ENCODE peak calls at places on chromosome 7, in six cellular contexts. L is PC-9; M is IMR-90; C is body of pancreas; F is GM23338; W is naive thymus-derived CD4-positive, alpha-beta T cell. V is an unnamed sample.

GRCh38 chr7:97078023-97078988 is 39.2 kb upstream of the SDHAF3 start:
- DNase-seq in W (no peak), C (no peak), L (no peak), M (no peak), F (no peak), V (no peak)

GRCh38 chr7:290554-291301 is 758 bp downstream of the FOXL3 start:
- DNase-seq in L (no peak), F (peak; percentile 42), M (no peak), C (no peak), W (no peak), V (no peak)

GRCh38 chr7:77831481-77831880 is 32.9 kb downstream of the PHTF2 start:
- DNase-seq in F (no peak), M (no peak), W (no peak), C (no peak), L (no peak), V (peak; percentile 17)

GRCh38 chr7:7761974-7762769 is 43.8 kb upstream of the RPA3 start:
- DNase-seq in M (peak; percentile 59), F (no peak), W (no peak), C (no peak), L (no peak), V (peak; percentile 58)

GRCh38 chr7:28867181-28867580 is 90.9 kb downstream of the TRIL start:
- DNase-seq in L (no peak), C (no peak), W (no peak), F (no peak), M (no peak), V (no peak)

GRCh38 chr7:45089314-45089891 is 634 bp upstream of the NACAD start:
- DNase-seq in C (peak; percentile 59), M (peak; percentile 48), F (peak; percentile 96), W (peak; percentile 67), L (peak; percentile 47), V (peak; percentile 57)

GRCh38 chr7:149690688-149691446 is 82.5 kb downstream of the ZNF467 start:
- DNase-seq in W (no peak), C (no peak), M (peak; percentile 71), F (peak; percentile 92), L (peak; percentile 80), V (no peak)

GRCh38 chr7:96495751-96496216 is 173.9 kb upstream of the SLC25A13 start:
- DNase-seq in M (no peak), C (no peak), W (peak; percentile 28), F (peak; percentile 5), L (no peak), V (no peak)

GRCh38 chr7:155963771-155964195 is 151.5 kb upstream of the SHH start:
- DNase-seq in W (no peak), C (no peak), F (no peak), L (no peak), M (no peak), V (no peak)

GRCh38 chr7:155860840-155861479 is 48.7 kb upstream of the SHH start:
- DNase-seq in W (peak; percentile 11), L (peak; percentile 61), M (peak; percentile 64), C (peak; percentile 62), F (no peak), V (no peak)

GRCh38 chr7:130383187-130383980 is 3.1 kb downstream of the CPA1 start:
- DNase-seq in C (peak; percentile 52), W (no peak), M (no peak), L (no peak), F (no peak), V (no peak)

GRCh38 chr7:88219781-88220747 is at the start of gene SRI:
- DNase-seq in M (peak; percentile 72), F (peak; percentile 88), L (peak; percentile 93), W (peak; percentile 94), C (peak; percentile 87), V (peak; percentile 95)

GRCh38 chr7:103076767-103077166 is 1.8 kb downstream of the ARMC10 start:
- DNase-seq in L (no peak), W (no peak), F (no peak), C (no peak), M (no peak), V (no peak)

GRCh38 chr7:157947504-157947903 is 610.7 kb downstream of the DNAJB6 start:
- DNase-seq in F (no peak), L (no peak), C (no peak), W (no peak), M (no peak), V (no peak)

GRCh38 chr7:44277391-44277790 is 48.0 kb downstream of the CAMK2B start:
- DNase-seq in W (no peak), C (peak; percentile 3), F (no peak), L (no peak), M (no peak), V (no peak)

GRCh38 chr7:121452400-121452799 is 56.3 kb upstream of the FAM3C start:
- DNase-seq in C (no peak), M (no peak), W (no peak), F (no peak), L (no peak), V (no peak)

GRCh38 chr7:33933611-33934281 is 28.4 kb downstream of the BMPER start:
- DNase-seq in M (peak; percentile 92), F (no peak), C (no peak), L (no peak), W (no peak), V (no peak)

GRCh38 chr7:105650382-105650729 is 69.1 kb upstream of the EFCAB10 start:
- DNase-seq in F (no peak), C (no peak), M (no peak), W (no peak), L (no peak), V (no peak)

GRCh38 chr7:12524794-12525386 is 45.6 kb upstream of the SCIN start:
- DNase-seq in M (peak; percentile 69), C (no peak), W (no peak), L (no peak), F (peak; percentile 74), V (peak; percentile 41)

GRCh38 chr7:43463401-43463980 is 119.4 kb upstream of the STK17A start:
- DNase-seq in M (no peak), W (no peak), F (peak; percentile 39), L (no peak), C (no peak), V (no peak)

GRCh38 chr7:69934475-69934903 is 336.2 kb downstream of the AUTS2 start:
- DNase-seq in W (no peak), C (peak; percentile 13), M (no peak), L (no peak), F (no peak), V (no peak)

GRCh38 chr7:43754596-43754995 is 3.9 kb upstream of the BLVRA start:
- DNase-seq in F (no peak), C (no peak), L (no peak), W (no peak), M (no peak), V (no peak)

GRCh38 chr7:41579961-41580935 is 122.6 kb downstream of the INHBA start:
- DNase-seq in M (peak; percentile 96), W (no peak), L (peak; percentile 40), C (no peak), F (no peak), V (no peak)

GRCh38 chr7:64182036-64182790 is 24.8 kb upstream of the ZNF735 start:
- DNase-seq in M (no peak), F (no peak), L (no peak), C (no peak), W (no peak), V (no peak)

GRCh38 chr7:28447071-28447470 is 34.8 kb downstream of the CREB5 start:
- DNase-seq in F (no peak), W (no peak), C (no peak), M (peak; percentile 58), L (no peak), V (no peak)

GRCh38 chr7:78720066-78720465 is 733.4 kb downstream of the MAGI2 start:
- DNase-seq in W (no peak), M (no peak), F (no peak), C (no peak), L (no peak), V (no peak)

GRCh38 chr7:135977742-135978066 is 545 bp upstream of the MTPN start:
- DNase-seq in W (no peak), M (no peak), C (no peak), F (no peak), L (no peak), V (no peak)
- H3K27ac ChIP-seq in W (peak overlapping the region; percentile 94), M (no peak overlapping the region), C (peak overlapping the region; percentile 88), F (no peak overlapping the region), L (no peak overlapping the region), V (peak overlapping the region; percentile 93)

GRCh38 chr7:150994838-150995510 is 4.2 kb downstream of the NOS3 start:
- DNase-seq in M (no peak), F (no peak), W (no peak), C (no peak), L (no peak), V (no peak)

GRCh38 chr7:150997817-150998216 is 7.0 kb downstream of the NOS3 start:
- DNase-seq in M (no peak), F (no peak), W (no peak), L (no peak), C (no peak), V (no peak)

GRCh38 chr7:150998341-150998740 is 7.5 kb downstream of the NOS3 start:
- DNase-seq in L (no peak), F (no peak), W (no peak), C (no peak), M (no peak), V (peak; percentile 22)

GRCh38 chr7:150997075-150997511 is 6.3 kb downstream of the NOS3 start:
- DNase-seq in C (no peak), M (no peak), F (no peak), L (no peak), W (no peak), V (peak; percentile 17)

GRCh38 chr7:150996289-150997074 is 5.7 kb downstream of the NOS3 start:
- DNase-seq in W (no peak), C (no peak), L (no peak), M (no peak), F (peak; percentile 49), V (no peak)
- H3K4me1 ChIP-seq in W (peaks cover 8% of the 10 kb centered on the region), C (no peaks in the 10 kb centered on the region), L (no peaks in the 10 kb centered on the region), M (peaks cover 4% of the 10 kb centered on the region), F (peaks cover 8% of the 10 kb centered on the region), V (peaks cover 52% of the 10 kb centered on the region)

GRCh38 chr7:27140108-27140842 is 3.2 kb downstream of the HOXA5 start:
- DNase-seq in L (no peak), W (no peak), M (no peak), C (no peak), F (no peak), V (no peak)

GRCh38 chr7:27137603-27138410 is 5.7 kb downstream of the HOXA5 start:
- DNase-seq in W (no peak), M (peak; percentile 73), L (no peak), C (no peak), F (no peak), V (no peak)

GRCh38 chr7:27139335-27140107 is 4.0 kb downstream of the HOXA5 start:
- DNase-seq in W (no peak), M (no peak), C (no peak), F (peak; percentile 76), L (no peak), V (peak; percentile 36)

GRCh38 chr7:27141138-27141537 is 2.3 kb downstream of the HOXA5 start:
- DNase-seq in L (no peak), W (no peak), M (no peak), C (no peak), F (no peak), V (no peak)

DNA sequence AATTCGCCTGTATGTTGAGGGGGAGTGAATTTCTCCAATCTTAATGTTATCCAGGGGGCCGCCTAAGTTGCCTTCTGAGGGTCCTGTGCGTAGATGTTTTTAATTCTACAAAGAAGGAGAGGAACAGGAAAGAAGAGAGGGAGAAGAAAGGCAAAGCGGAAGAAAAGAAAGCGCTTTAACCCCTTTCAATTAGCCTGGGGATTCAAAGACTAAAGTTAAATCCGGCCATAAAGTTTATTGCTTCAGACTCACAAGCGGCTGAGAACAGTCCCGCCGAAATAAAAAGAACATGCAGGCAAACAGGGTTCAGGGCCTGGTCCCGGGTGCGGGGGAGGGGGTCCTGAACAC is 4.5 kb downstream of the HOXA5 start:
- DNase-seq in L (no peak), F (peak; percentile 24), M (no peak), C (no peak), W (no peak), V (no peak)
- H3K27ac ChIP-seq in L (no peak overlapping the region), F (no peak overlapping the region), M (peak overlapping the region; percentile 94), C (peak overlapping the region; percentile 36), W (no peak overlapping the region), V (no peak overlapping the region)

GRCh38 chr7:99453105-99453504 is 12.9 kb downstream of the ATP5MF start:
- DNase-seq in W (no peak), M (no peak), C (no peak), L (no peak), F (no peak), V (no peak)
- H3K4me1 ChIP-seq in W (no peaks in the 10 kb centered on the region), M (no peaks in the 10 kb centered on the region), C (no peaks in the 10 kb centered on the region), L (no peaks in the 10 kb centered on the region), F (no peaks in the 10 kb centered on the region), V (no peaks in the 10 kb centered on the region)

V was measured in CD4-positive, alpha-beta memory T cell.